ENCODE peak calls at places on chromosomes 6 and 20, in seven cellular contexts. One of them, this sample, is unnamed.

GRCh38 chr6:105545947-105546710 is 143.2 kb upstream of the PREP start:
- DNase-seq in H1: no peak
- DNase-seq in SK-N-SH: no peak
- DNase-seq in HCT116: no peak
- DNase-seq in HepG2: no peak
- DNase-seq in K562: no peak
- DNase-seq in GM12878: no peak
- DNase-seq in this sample: peak; percentile 36

GRCh38 chr20:63097336-63097831 is 90.6 kb upstream of the BHLHE23 start:
- DNase-seq in H1: peak; percentile 41
- DNase-seq in SK-N-SH: no peak
- DNase-seq in HCT116: no peak
- DNase-seq in HepG2: no peak
- DNase-seq in K562: no peak
- DNase-seq in GM12878: no peak
- DNase-seq in this sample: no peak

GRCh38 chr6:26032387-26033131 is 54.7 kb upstream of the HFE start:
- DNase-seq in H1: no peak
- DNase-seq in SK-N-SH: no peak
- DNase-seq in HCT116: no peak
- DNase-seq in HepG2: no peak
- DNase-seq in K562: peak; percentile 86
- DNase-seq in GM12878: peak; percentile 55
- DNase-seq in this sample: no peak

GRCh38 chr20:17399303-17399985 is 131.7 kb downstream of the BFSP1 start:
- DNase-seq in H1: no peak
- DNase-seq in SK-N-SH: no peak
- DNase-seq in HCT116: no peak
- DNase-seq in HepG2: no peak
- DNase-seq in K562: no peak
- DNase-seq in GM12878: no peak
- DNase-seq in this sample: no peak

GRCh38 chr20:46293084-46293483 is 15.2 kb downstream of the CDH22 start:
- DNase-seq in H1: no peak
- DNase-seq in SK-N-SH: no peak
- DNase-seq in HCT116: no peak
- DNase-seq in HepG2: peak; percentile 51
- DNase-seq in K562: peak; percentile 51
- DNase-seq in GM12878: no peak
- DNase-seq in this sample: peak; percentile 93

GRCh38 chr20:4661191-4661590 is 60.5 kb upstream of the PRND start:
- DNase-seq in H1: no peak
- DNase-seq in SK-N-SH: no peak
- DNase-seq in HCT116: no peak
- DNase-seq in HepG2: no peak
- DNase-seq in K562: peak; percentile 46
- DNase-seq in GM12878: no peak
- DNase-seq in this sample: no peak

GRCh38 chr6:144332177-144332576 is 47.0 kb downstream of the UTRN start:
- DNase-seq in H1: no peak
- DNase-seq in SK-N-SH: no peak
- DNase-seq in HCT116: no peak
- DNase-seq in HepG2: no peak
- DNase-seq in K562: no peak
- DNase-seq in GM12878: no peak
- DNase-seq in this sample: no peak

GRCh38 chr6:707576-708236 is 14.8 kb upstream of the EXOC2 start:
- DNase-seq in H1: peak; percentile 38
- DNase-seq in SK-N-SH: no peak
- DNase-seq in HCT116: no peak
- DNase-seq in HepG2: no peak
- DNase-seq in K562: no peak
- DNase-seq in GM12878: no peak
- DNase-seq in this sample: no peak

GRCh38 chr6:50989123-50989522 is 170.5 kb downstream of the TFAP2B start:
- DNase-seq in H1: no peak
- DNase-seq in SK-N-SH: no peak
- DNase-seq in HCT116: no peak
- DNase-seq in HepG2: no peak
- DNase-seq in K562: no peak
- DNase-seq in GM12878: no peak
- DNase-seq in this sample: no peak

GRCh38 chr6:126033696-126034095 is 47.4 kb downstream of the TRMT11 start:
- DNase-seq in H1: no peak
- DNase-seq in SK-N-SH: peak; percentile 41
- DNase-seq in HCT116: no peak
- DNase-seq in HepG2: peak; percentile 68
- DNase-seq in K562: peak; percentile 76
- DNase-seq in GM12878: no peak
- DNase-seq in this sample: peak; percentile 66

GRCh38 chr20:12171927-12172581 is 254.4 kb downstream of the BTBD3 start:
- DNase-seq in H1: no peak
- DNase-seq in SK-N-SH: no peak
- DNase-seq in HCT116: no peak
- DNase-seq in HepG2: no peak
- DNase-seq in K562: no peak
- DNase-seq in GM12878: no peak
- DNase-seq in this sample: no peak

GRCh38 chr20:32622585-32623468 is 37.7 kb upstream of the NOL4L start:
- DNase-seq in H1: no peak
- DNase-seq in SK-N-SH: peak; percentile 65
- DNase-seq in HCT116: no peak
- DNase-seq in HepG2: no peak
- DNase-seq in K562: no peak
- DNase-seq in GM12878: no peak
- DNase-seq in this sample: peak; percentile 56

GRCh38 chr6:33818293-33818692 is 14.5 kb upstream of the MLN start:
- DNase-seq in H1: no peak
- DNase-seq in SK-N-SH: no peak
- DNase-seq in HCT116: no peak
- DNase-seq in HepG2: no peak
- DNase-seq in K562: no peak
- DNase-seq in GM12878: no peak
- DNase-seq in this sample: no peak

GRCh38 chr6:4487538-4487937 is 288.7 kb upstream of the CDYL start:
- DNase-seq in H1: no peak
- DNase-seq in SK-N-SH: no peak
- DNase-seq in HCT116: peak; percentile 82
- DNase-seq in HepG2: peak; percentile 26
- DNase-seq in K562: no peak
- DNase-seq in GM12878: no peak
- DNase-seq in this sample: no peak

GRCh38 chr6:39076993-39077535 is 28.5 kb downstream of the GLP1R start:
- DNase-seq in H1: no peak
- DNase-seq in SK-N-SH: no peak
- DNase-seq in HCT116: no peak
- DNase-seq in HepG2: no peak
- DNase-seq in K562: no peak
- DNase-seq in GM12878: peak; percentile 30
- DNase-seq in this sample: no peak

GRCh38 chr6:95599691-95600090 is 22.4 kb downstream of the MANEA start:
- DNase-seq in H1: no peak
- DNase-seq in SK-N-SH: no peak
- DNase-seq in HCT116: no peak
- DNase-seq in HepG2: no peak
- DNase-seq in K562: no peak
- DNase-seq in GM12878: no peak
- DNase-seq in this sample: no peak

GRCh38 chr6:41049548-41049947 is 3.5 kb upstream of the APOBEC2 start:
- DNase-seq in H1: peak; percentile 32
- DNase-seq in SK-N-SH: no peak
- DNase-seq in HCT116: no peak
- DNase-seq in HepG2: no peak
- DNase-seq in K562: no peak
- DNase-seq in GM12878: no peak
- DNase-seq in this sample: peak; percentile 45

GRCh38 chr6:4358414-4359107 is 223.2 kb upstream of the ECI2 start:
- DNase-seq in H1: no peak
- DNase-seq in SK-N-SH: peak; percentile 25
- DNase-seq in HCT116: peak; percentile 98
- DNase-seq in HepG2: peak; percentile 88
- DNase-seq in K562: peak; percentile 85
- DNase-seq in GM12878: no peak
- DNase-seq in this sample: no peak

GRCh38 chr6:139277161-139277560 is 14.6 kb downstream of the TXLNB start:
- DNase-seq in H1: no peak
- DNase-seq in SK-N-SH: no peak
- DNase-seq in HCT116: no peak
- DNase-seq in HepG2: no peak
- DNase-seq in K562: no peak
- DNase-seq in GM12878: no peak
- DNase-seq in this sample: no peak

GRCh38 chr6:33752139-33753015 is 5.7 kb upstream of the IP6K3 start:
- DNase-seq in H1: no peak
- DNase-seq in SK-N-SH: no peak
- DNase-seq in HCT116: no peak
- DNase-seq in HepG2: no peak
- DNase-seq in K562: no peak
- DNase-seq in GM12878: no peak
- DNase-seq in this sample: no peak

GRCh38 chr20:19992996-19993908 is 23.9 kb upstream of the NAA20 start:
- DNase-seq in H1: no peak
- DNase-seq in SK-N-SH: peak; percentile 51
- DNase-seq in HCT116: peak; percentile 67
- DNase-seq in HepG2: peak; percentile 43
- DNase-seq in K562: peak; percentile 13
- DNase-seq in GM12878: no peak
- DNase-seq in this sample: no peak

GRCh38 chr20:51354769-51355319 is 187.7 kb downstream of the NFATC2 start:
- DNase-seq in H1: no peak
- DNase-seq in SK-N-SH: no peak
- DNase-seq in HCT116: no peak
- DNase-seq in HepG2: no peak
- DNase-seq in K562: no peak
- DNase-seq in GM12878: no peak
- DNase-seq in this sample: no peak

GRCh38 chr6:123635567-123635966 is 1.2 kb downstream of the TRDN start:
- DNase-seq in H1: no peak
- DNase-seq in SK-N-SH: no peak
- DNase-seq in HCT116: no peak
- DNase-seq in HepG2: no peak
- DNase-seq in K562: no peak
- DNase-seq in GM12878: no peak
- DNase-seq in this sample: no peak

GRCh38 chr6:161168281-161168891 is 105.5 kb downstream of the AGPAT4 start:
- DNase-seq in H1: no peak
- DNase-seq in SK-N-SH: peak; percentile 63
- DNase-seq in HCT116: peak; percentile 86
- DNase-seq in HepG2: no peak
- DNase-seq in K562: peak; percentile 33
- DNase-seq in GM12878: no peak
- DNase-seq in this sample: no peak

GRCh38 chr6:159955945-159956361 is 12.9 kb upstream of the IGF2R start:
- DNase-seq in H1: no peak
- DNase-seq in SK-N-SH: no peak
- DNase-seq in HCT116: no peak
- DNase-seq in HepG2: no peak
- DNase-seq in K562: no peak
- DNase-seq in GM12878: no peak
- DNase-seq in this sample: no peak

DNA sequence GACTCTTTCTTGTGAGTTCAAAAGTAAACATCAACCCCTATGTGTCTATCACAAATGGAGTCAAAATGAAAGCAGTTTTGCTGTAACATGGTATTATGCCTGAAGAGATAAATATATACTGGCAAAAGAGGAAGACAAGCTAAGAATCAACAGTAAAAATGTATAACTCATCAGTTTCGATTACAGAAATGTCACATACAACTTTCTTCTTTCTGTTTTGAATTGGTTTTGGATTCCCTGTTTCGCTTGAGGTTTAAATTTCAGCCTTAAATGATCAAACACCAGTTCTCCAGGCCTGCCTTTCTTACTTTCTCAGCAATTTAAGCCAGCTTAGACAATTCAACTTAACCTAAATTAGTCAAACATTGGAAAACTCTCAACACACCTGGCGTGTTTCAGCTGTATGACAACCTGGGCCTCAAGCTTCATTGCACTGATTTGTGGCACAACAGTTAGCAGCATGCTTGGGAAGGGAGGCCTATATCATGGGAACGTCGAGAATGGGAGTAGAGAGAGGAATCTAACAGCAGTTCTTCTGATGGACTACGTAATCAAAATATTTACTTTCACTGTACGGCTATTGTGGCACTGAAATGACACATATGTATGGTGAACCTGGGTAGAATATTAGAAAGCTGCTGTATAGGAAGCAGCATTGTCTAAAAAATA is 51.8 kb upstream of the MARCKS start:
- DNase-seq in H1: no peak
- DNase-seq in SK-N-SH: no peak
- DNase-seq in HCT116: no peak
- DNase-seq in HepG2: no peak
- DNase-seq in K562: no peak
- DNase-seq in GM12878: peak; percentile 71
- DNase-seq in this sample: no peak
- TF ChIP-seq JUND in H1: no peak
- TF ChIP-seq JUND in SK-N-SH: no peak
- TF ChIP-seq JUND in HCT116: no peak
- TF ChIP-seq JUND in HepG2: no peak
- TF ChIP-seq JUND in K562: no peak
- TF ChIP-seq JUND in GM12878: peak; percentile 57
- TF ChIP-seq JUND in this sample: no peak

GRCh38 chr6:155676346-155676745 is 220.7 kb upstream of the NOX3 start:
- DNase-seq in H1: no peak
- DNase-seq in SK-N-SH: no peak
- DNase-seq in HCT116: no peak
- DNase-seq in HepG2: no peak
- DNase-seq in K562: peak; percentile 27
- DNase-seq in GM12878: no peak
- DNase-seq in this sample: no peak

GRCh38 chr6:155678361-155678760 is 222.7 kb upstream of the NOX3 start:
- DNase-seq in H1: no peak
- DNase-seq in SK-N-SH: no peak
- DNase-seq in HCT116: no peak
- DNase-seq in HepG2: no peak
- DNase-seq in K562: no peak
- DNase-seq in GM12878: no peak
- DNase-seq in this sample: no peak
- TF ChIP-seq JUND in H1: no peak
- TF ChIP-seq JUND in SK-N-SH: no peak
- TF ChIP-seq JUND in HCT116: no peak
- TF ChIP-seq JUND in HepG2: no peak
- TF ChIP-seq JUND in K562: no peak
- TF ChIP-seq JUND in GM12878: no peak
- TF ChIP-seq JUND in this sample: no peak

GRCh38 chr20:41386502-41387427 is 20.1 kb upstream of the EMILIN3 start:
- DNase-seq in H1: no peak
- DNase-seq in SK-N-SH: peak; percentile 74
- DNase-seq in HCT116: no peak
- DNase-seq in HepG2: no peak
- DNase-seq in K562: no peak
- DNase-seq in GM12878: no peak
- DNase-seq in this sample: no peak
- TF ChIP-seq JUND in H1: no peak
- TF ChIP-seq JUND in SK-N-SH: no peak
- TF ChIP-seq JUND in HCT116: no peak
- TF ChIP-seq JUND in HepG2: no peak
- TF ChIP-seq JUND in K562: no peak
- TF ChIP-seq JUND in GM12878: no peak
- TF ChIP-seq JUND in this sample: no peak

DNA sequence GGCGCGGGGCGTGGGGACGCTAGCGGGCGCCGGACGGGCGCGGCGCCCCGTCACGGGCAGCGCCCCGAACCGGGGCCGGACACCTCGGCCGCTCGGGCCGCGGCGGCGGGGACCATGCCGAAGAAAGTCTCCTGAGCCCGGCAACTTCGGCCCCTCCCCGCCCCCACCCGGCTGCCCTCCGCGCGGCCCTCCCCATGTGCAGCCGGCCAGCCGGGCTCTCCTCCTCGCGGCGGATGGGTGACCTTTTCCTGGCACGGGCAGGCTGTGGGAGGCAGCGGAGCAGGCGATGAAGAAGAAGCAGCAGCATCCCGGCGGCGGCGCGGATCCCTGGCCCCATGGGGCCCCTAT is 289 bp downstream of the UST start:
- DNase-seq in H1: no peak
- DNase-seq in SK-N-SH: peak; percentile 34
- DNase-seq in HCT116: no peak
- DNase-seq in HepG2: no peak
- DNase-seq in K562: no peak
- DNase-seq in GM12878: no peak
- DNase-seq in this sample: peak; percentile 56
- TF ChIP-seq JUND in H1: no peak
- TF ChIP-seq JUND in SK-N-SH: no peak
- TF ChIP-seq JUND in HCT116: no peak
- TF ChIP-seq JUND in HepG2: no peak
- TF ChIP-seq JUND in K562: no peak
- TF ChIP-seq JUND in GM12878: no peak
- TF ChIP-seq JUND in this sample: no peak